ENCODE peak calls at places on chromosomes 12 and 14, in four cellular contexts. One of them, this sample, is unnamed. For H3K4me1, the result is how much of the 10 kb centered on the place peaks cover.

GRCh38 chr12:131242741-131243496 is 289.2 kb downstream of the ADGRD1 start:
- DNase-seq in suprapubic skin: no peak
- DNase-seq in CD4-positive, alpha-beta memory T cell: no peak
- DNase-seq in heart left ventricle: no peak
- DNase-seq in this sample: no peak

GRCh38 chr14:104358528-104359300 is 220.3 kb downstream of the KIF26A start:
- DNase-seq in suprapubic skin: peak
- DNase-seq in heart left ventricle: no peak
- DNase-seq in CD4-positive, alpha-beta memory T cell: no peak
- DNase-seq in this sample: no peak

GRCh38 chr12:40168001-40168400 is 56.8 kb upstream of the LRRK2 start:
- DNase-seq in suprapubic skin: no peak
- DNase-seq in heart left ventricle: no peak
- DNase-seq in CD4-positive, alpha-beta memory T cell: no peak
- DNase-seq in this sample: no peak

GRCh38 chr12:42584539-42585174 is 4.9 kb downstream of the PRICKLE1 start:
- DNase-seq in CD4-positive, alpha-beta memory T cell: no peak
- DNase-seq in suprapubic skin: no peak
- DNase-seq in heart left ventricle: no peak
- DNase-seq in this sample: no peak

GRCh38 chr12:26651566-26652188 is 181.3 kb downstream of the ITPR2 start:
- DNase-seq in suprapubic skin: no peak
- DNase-seq in heart left ventricle: peak
- DNase-seq in CD4-positive, alpha-beta memory T cell: peak
- DNase-seq in this sample: peak

GRCh38 chr12:61536525-61536924 is 723.7 kb upstream of the USP15 start:
- DNase-seq in CD4-positive, alpha-beta memory T cell: no peak
- DNase-seq in heart left ventricle: no peak
- DNase-seq in suprapubic skin: no peak
- DNase-seq in this sample: no peak

GRCh38 chr12:41076114-41076513 is 112.0 kb upstream of the PDZRN4 start:
- DNase-seq in suprapubic skin: no peak
- DNase-seq in CD4-positive, alpha-beta memory T cell: no peak
- DNase-seq in heart left ventricle: no peak
- DNase-seq in this sample: no peak

GRCh38 chr12:39124768-39125167 is 219.4 kb upstream of the CPNE8 start:
- DNase-seq in heart left ventricle: no peak
- DNase-seq in CD4-positive, alpha-beta memory T cell: no peak
- DNase-seq in suprapubic skin: no peak
- DNase-seq in this sample: no peak

GRCh38 chr14:23580152-23580926 is 1.7 kb upstream of the JPH4 start:
- DNase-seq in CD4-positive, alpha-beta memory T cell: no peak
- DNase-seq in heart left ventricle: no peak
- DNase-seq in suprapubic skin: peak
- DNase-seq in this sample: no peak

GRCh38 chr12:2264622-2265306 is 212.0 kb downstream of the CACNA1C start:
- DNase-seq in suprapubic skin: peak
- DNase-seq in CD4-positive, alpha-beta memory T cell: no peak
- DNase-seq in heart left ventricle: no peak
- DNase-seq in this sample: peak

GRCh38 chr12:25121916-25122315 is 73.0 kb downstream of the DNAI7 start:
- DNase-seq in CD4-positive, alpha-beta memory T cell: no peak
- DNase-seq in suprapubic skin: no peak
- DNase-seq in heart left ventricle: no peak
- DNase-seq in this sample: no peak

GRCh38 chr14:91187271-91187670 is 57.2 kb downstream of the GPR68 start:
- DNase-seq in heart left ventricle: no peak
- DNase-seq in CD4-positive, alpha-beta memory T cell: no peak
- DNase-seq in suprapubic skin: no peak
- DNase-seq in this sample: no peak

GRCh38 chr12:60977966-60978365 is 1282.2 kb upstream of the USP15 start:
- DNase-seq in heart left ventricle: no peak
- DNase-seq in suprapubic skin: no peak
- DNase-seq in CD4-positive, alpha-beta memory T cell: no peak
- DNase-seq in this sample: no peak

GRCh38 chr12:12123209-12123608 is 52.5 kb downstream of the BCL2L14 start:
- DNase-seq in CD4-positive, alpha-beta memory T cell: no peak
- DNase-seq in suprapubic skin: no peak
- DNase-seq in heart left ventricle: no peak
- DNase-seq in this sample: no peak

GRCh38 chr14:65478596-65478995 is 66.1 kb downstream of the FUT8 start:
- DNase-seq in suprapubic skin: no peak
- DNase-seq in heart left ventricle: no peak
- DNase-seq in CD4-positive, alpha-beta memory T cell: peak
- DNase-seq in this sample: no peak

GRCh38 chr14:105117710-105118385 is 50.7 kb downstream of the JAG2 start:
- DNase-seq in heart left ventricle: no peak
- DNase-seq in suprapubic skin: peak
- DNase-seq in CD4-positive, alpha-beta memory T cell: no peak
- DNase-seq in this sample: no peak

GRCh38 chr14:90398315-90398811 is 1.5 kb downstream of the CALM1 start:
- DNase-seq in CD4-positive, alpha-beta memory T cell: peak
- DNase-seq in heart left ventricle: peak
- DNase-seq in suprapubic skin: peak
- DNase-seq in this sample: peak

GRCh38 chr14:95611293-95611880 is 74.8 kb upstream of the TCL1B start:
- DNase-seq in CD4-positive, alpha-beta memory T cell: no peak
- DNase-seq in suprapubic skin: no peak
- DNase-seq in heart left ventricle: no peak
- DNase-seq in this sample: no peak

GRCh38 chr14:77184396-77185092 is 2.9 kb downstream of the TMEM63C start:
- DNase-seq in suprapubic skin: no peak
- DNase-seq in CD4-positive, alpha-beta memory T cell: no peak
- DNase-seq in heart left ventricle: no peak
- DNase-seq in this sample: no peak

GRCh38 chr12:25828188-25828587 is 130.3 kb upstream of the RASSF8 start:
- DNase-seq in CD4-positive, alpha-beta memory T cell: no peak
- DNase-seq in heart left ventricle: peak
- DNase-seq in suprapubic skin: no peak
- DNase-seq in this sample: no peak

GRCh38 chr12:104669851-104670337 is 213.1 kb downstream of the CHST11 start:
- DNase-seq in CD4-positive, alpha-beta memory T cell: peak
- DNase-seq in heart left ventricle: peak
- DNase-seq in suprapubic skin: no peak
- DNase-seq in this sample: no peak

GRCh38 chr14:24430682-24431568 is 1.2 kb downstream of the KHNYN start:
- DNase-seq in CD4-positive, alpha-beta memory T cell: peak
- DNase-seq in suprapubic skin: peak
- DNase-seq in heart left ventricle: no peak
- DNase-seq in this sample: no peak

GRCh38 chr14:22594156-22594716 is 3.9 kb upstream of the ABHD4 start:
- DNase-seq in suprapubic skin: no peak
- DNase-seq in CD4-positive, alpha-beta memory T cell: no peak
- DNase-seq in heart left ventricle: no peak
- DNase-seq in this sample: no peak

GRCh38 chr12:3662516-3662915 is 90.4 kb downstream of the CRACR2A start:
- DNase-seq in heart left ventricle: no peak
- DNase-seq in CD4-positive, alpha-beta memory T cell: no peak
- DNase-seq in suprapubic skin: no peak
- DNase-seq in this sample: no peak

GRCh38 chr14:94631050-94631449 is 18.9 kb downstream of the SERPINA3 start:
- DNase-seq in CD4-positive, alpha-beta memory T cell: no peak
- DNase-seq in heart left ventricle: no peak
- DNase-seq in suprapubic skin: no peak
- DNase-seq in this sample: no peak

GRCh38 chr14:52182853-52183252 is 84.6 kb upstream of the PTGDR start:
- DNase-seq in heart left ventricle: no peak
- DNase-seq in CD4-positive, alpha-beta memory T cell: no peak
- DNase-seq in suprapubic skin: no peak
- DNase-seq in this sample: no peak

GRCh38 chr12:117907108-117907689 is 61.6 kb downstream of the KSR2 start:
- DNase-seq in heart left ventricle: no peak
- DNase-seq in suprapubic skin: no peak
- DNase-seq in CD4-positive, alpha-beta memory T cell: no peak
- DNase-seq in this sample: peak

GRCh38 chr12:28025821-28026505 is 53.4 kb upstream of the PTHLH start:
- DNase-seq in heart left ventricle: no peak
- DNase-seq in suprapubic skin: no peak
- DNase-seq in CD4-positive, alpha-beta memory T cell: no peak
- DNase-seq in this sample: no peak

GRCh38 chr12:113587720-113588119 is 116.0 kb upstream of the LHX5 start:
- DNase-seq in CD4-positive, alpha-beta memory T cell: no peak
- DNase-seq in suprapubic skin: no peak
- DNase-seq in heart left ventricle: no peak
- DNase-seq in this sample: no peak

GRCh38 chr14:80536456-80536855 is 325.2 kb upstream of the DIO2 start:
- DNase-seq in suprapubic skin: no peak
- DNase-seq in CD4-positive, alpha-beta memory T cell: no peak
- DNase-seq in heart left ventricle: no peak
- DNase-seq in this sample: no peak

GRCh38 chr12:120132437-120132836 is 15.9 kb upstream of the RAB35 start:
- DNase-seq in CD4-positive, alpha-beta memory T cell: no peak
- DNase-seq in suprapubic skin: no peak
- DNase-seq in heart left ventricle: no peak
- DNase-seq in this sample: no peak

GRCh38 chr14:59687663-59688062 is 111.1 kb upstream of the CCDC175 start:
- DNase-seq in suprapubic skin: no peak
- DNase-seq in CD4-positive, alpha-beta memory T cell: no peak
- DNase-seq in heart left ventricle: no peak
- DNase-seq in this sample: no peak

GRCh38 chr14:20578325-20578724 is 9.5 kb downstream of the RNASE11 start:
- DNase-seq in heart left ventricle: no peak
- DNase-seq in CD4-positive, alpha-beta memory T cell: no peak
- DNase-seq in suprapubic skin: no peak
- DNase-seq in this sample: no peak

GRCh38 chr12:49798934-49799333 is 29.3 kb downstream of the NCKAP5L start:
- DNase-seq in suprapubic skin: no peak
- DNase-seq in heart left ventricle: no peak
- DNase-seq in CD4-positive, alpha-beta memory T cell: no peak
- DNase-seq in this sample: no peak
- H3K27ac ChIP-seq in suprapubic skin: no peak
- H3K27ac ChIP-seq in heart left ventricle: no peak
- H3K27ac ChIP-seq in CD4-positive, alpha-beta memory T cell: no peak
- H3K27ac ChIP-seq in this sample: no peak

GRCh38 chr12:55713721-55714120 is 2.1 kb upstream of the BLOC1S1 start:
- DNase-seq in heart left ventricle: no peak
- DNase-seq in CD4-positive, alpha-beta memory T cell: no peak
- DNase-seq in suprapubic skin: no peak
- DNase-seq in this sample: no peak
- H3K4me1 ChIP-seq in heart left ventricle: under half
- H3K4me1 ChIP-seq in CD4-positive, alpha-beta memory T cell: under half
- H3K4me1 ChIP-seq in suprapubic skin: half or more
- H3K4me1 ChIP-seq in this sample: under half

GRCh38 chr14:69052181-69052601 is 73.1 kb upstream of the ACTN1 start:
- DNase-seq in heart left ventricle: no peak
- DNase-seq in suprapubic skin: no peak
- DNase-seq in CD4-positive, alpha-beta memory T cell: no peak
- DNase-seq in this sample: no peak
- H3K27ac ChIP-seq in heart left ventricle: peak
- H3K27ac ChIP-seq in suprapubic skin: no peak
- H3K27ac ChIP-seq in CD4-positive, alpha-beta memory T cell: no peak
- H3K27ac ChIP-seq in this sample: no peak

DNA sequence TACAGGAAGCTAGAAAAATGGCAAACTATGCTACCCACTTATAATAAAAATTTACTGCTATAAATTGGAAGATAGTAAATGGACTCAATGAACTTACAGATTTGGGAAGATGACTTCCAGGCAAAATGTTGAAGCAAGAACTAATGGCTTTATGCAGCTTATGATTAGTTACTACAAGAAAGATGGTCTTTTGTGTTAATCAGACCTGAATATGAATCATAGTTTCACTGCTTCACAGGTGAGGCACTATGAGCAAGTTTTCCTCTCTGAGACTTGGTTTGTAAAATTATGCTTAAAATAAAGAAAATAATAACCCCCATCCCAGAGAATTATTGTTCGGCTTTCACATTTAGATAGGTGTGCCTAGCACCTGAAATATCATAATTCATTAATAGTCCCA is 19.8 kb upstream of the DCN start:
- DNase-seq in heart left ventricle: no peak
- DNase-seq in CD4-positive, alpha-beta memory T cell: no peak
- DNase-seq in suprapubic skin: no peak
- DNase-seq in this sample: no peak
- H3K4me1 ChIP-seq in heart left ventricle: under half
- H3K4me1 ChIP-seq in CD4-positive, alpha-beta memory T cell: under half
- H3K4me1 ChIP-seq in suprapubic skin: under half
- H3K4me1 ChIP-seq in this sample: under half